ENCODE peak calls at places on chromosomes 5 and 9, in seven cellular contexts. One of them, this sample, is unnamed. For H3K4me1, the result is how much of the 10 kb centered on the place peaks cover.

GRCh38 chr5:56039985-56040384 is 45.2 kb upstream of the IL6ST start:
- DNase-seq in thyroid gland: no peak
- DNase-seq in IMR-90: peak
- DNase-seq in transverse colon: no peak
- DNase-seq in tibial nerve: no peak
- DNase-seq in adrenal gland: no peak
- DNase-seq in Peyer's patch: no peak
- DNase-seq in this sample: no peak

GRCh38 chr5:170886210-170886894 is 24.5 kb downstream of the RANBP17 start:
- DNase-seq in thyroid gland: no peak
- DNase-seq in IMR-90: no peak
- DNase-seq in transverse colon: no peak
- DNase-seq in tibial nerve: no peak
- DNase-seq in adrenal gland: no peak
- DNase-seq in Peyer's patch: no peak
- DNase-seq in this sample: no peak

GRCh38 chr5:159781626-159782157 is 134.6 kb upstream of the ADRA1B start:
- DNase-seq in thyroid gland: no peak
- DNase-seq in IMR-90: no peak
- DNase-seq in transverse colon: no peak
- DNase-seq in tibial nerve: no peak
- DNase-seq in adrenal gland: no peak
- DNase-seq in Peyer's patch: no peak
- DNase-seq in this sample: no peak

GRCh38 chr5:160938532-160938931 is 86.5 kb upstream of the ATP10B start:
- DNase-seq in thyroid gland: peak
- DNase-seq in IMR-90: no peak
- DNase-seq in transverse colon: peak
- DNase-seq in tibial nerve: no peak
- DNase-seq in adrenal gland: peak
- DNase-seq in Peyer's patch: no peak
- DNase-seq in this sample: no peak

GRCh38 chr9:89522261-89522978 is 24.5 kb upstream of the SEMA4D start:
- DNase-seq in thyroid gland: no peak
- DNase-seq in IMR-90: no peak
- DNase-seq in transverse colon: peak
- DNase-seq in tibial nerve: no peak
- DNase-seq in adrenal gland: peak
- DNase-seq in Peyer's patch: peak
- DNase-seq in this sample: no peak

GRCh38 chr5:147483961-147484707 is 25.7 kb downstream of the DPYSL3 start:
- DNase-seq in thyroid gland: peak
- DNase-seq in IMR-90: peak
- DNase-seq in transverse colon: peak
- DNase-seq in tibial nerve: peak
- DNase-seq in adrenal gland: peak
- DNase-seq in Peyer's patch: no peak
- DNase-seq in this sample: no peak

GRCh38 chr9:136045595-136046554 is 49.2 kb downstream of the NACC2 start:
- DNase-seq in thyroid gland: no peak
- DNase-seq in IMR-90: peak
- DNase-seq in transverse colon: no peak
- DNase-seq in tibial nerve: no peak
- DNase-seq in adrenal gland: no peak
- DNase-seq in Peyer's patch: no peak
- DNase-seq in this sample: no peak

GRCh38 chr5:172733179-172733973 is 37.6 kb downstream of the DUSP1 start:
- DNase-seq in thyroid gland: peak
- DNase-seq in IMR-90: peak
- DNase-seq in transverse colon: peak
- DNase-seq in tibial nerve: peak
- DNase-seq in adrenal gland: peak
- DNase-seq in Peyer's patch: no peak
- DNase-seq in this sample: peak

GRCh38 chr5:141343242-141343952 is at the start of gene PCDHGA3:
- DNase-seq in thyroid gland: no peak
- DNase-seq in IMR-90: peak
- DNase-seq in transverse colon: no peak
- DNase-seq in tibial nerve: no peak
- DNase-seq in adrenal gland: peak
- DNase-seq in Peyer's patch: no peak
- DNase-seq in this sample: no peak

GRCh38 chr9:93673844-93674334 is 97.5 kb downstream of the PHF2 start:
- DNase-seq in thyroid gland: peak
- DNase-seq in IMR-90: no peak
- DNase-seq in transverse colon: peak
- DNase-seq in tibial nerve: no peak
- DNase-seq in adrenal gland: no peak
- DNase-seq in Peyer's patch: no peak
- DNase-seq in this sample: no peak

GRCh38 chr5:157907479-157907878 is 48.5 kb upstream of the CLINT1 start:
- DNase-seq in thyroid gland: no peak
- DNase-seq in IMR-90: no peak
- DNase-seq in transverse colon: no peak
- DNase-seq in tibial nerve: no peak
- DNase-seq in adrenal gland: no peak
- DNase-seq in Peyer's patch: no peak
- DNase-seq in this sample: no peak

GRCh38 chr9:35871514-35871913 is 1.3 kb upstream of the OR13J1 start:
- DNase-seq in thyroid gland: no peak
- DNase-seq in IMR-90: no peak
- DNase-seq in transverse colon: no peak
- DNase-seq in tibial nerve: no peak
- DNase-seq in adrenal gland: no peak
- DNase-seq in Peyer's patch: no peak
- DNase-seq in this sample: peak

GRCh38 chr5:138809391-138809790 is 56.2 kb downstream of the CTNNA1 start:
- DNase-seq in thyroid gland: no peak
- DNase-seq in IMR-90: peak
- DNase-seq in transverse colon: no peak
- DNase-seq in tibial nerve: no peak
- DNase-seq in adrenal gland: no peak
- DNase-seq in Peyer's patch: no peak
- DNase-seq in this sample: no peak

GRCh38 chr9:21770877-21771560 is 31.4 kb upstream of the MTAP start:
- DNase-seq in thyroid gland: no peak
- DNase-seq in IMR-90: peak
- DNase-seq in transverse colon: no peak
- DNase-seq in tibial nerve: no peak
- DNase-seq in adrenal gland: no peak
- DNase-seq in Peyer's patch: no peak
- DNase-seq in this sample: no peak

GRCh38 chr5:172293054-172293744 is 9.6 kb upstream of the UBTD2 start:
- DNase-seq in thyroid gland: peak
- DNase-seq in IMR-90: peak
- DNase-seq in transverse colon: peak
- DNase-seq in tibial nerve: peak
- DNase-seq in adrenal gland: peak
- DNase-seq in Peyer's patch: peak
- DNase-seq in this sample: peak

GRCh38 chr5:36792560-36793180 is 83.9 kb upstream of the NIPBL start:
- DNase-seq in thyroid gland: no peak
- DNase-seq in IMR-90: no peak
- DNase-seq in transverse colon: no peak
- DNase-seq in tibial nerve: no peak
- DNase-seq in adrenal gland: no peak
- DNase-seq in Peyer's patch: no peak
- DNase-seq in this sample: no peak

GRCh38 chr9:135901036-135901758 is 6.1 kb downstream of the CAMSAP1 start:
- DNase-seq in thyroid gland: no peak
- DNase-seq in IMR-90: no peak
- DNase-seq in transverse colon: no peak
- DNase-seq in tibial nerve: no peak
- DNase-seq in adrenal gland: peak
- DNase-seq in Peyer's patch: no peak
- DNase-seq in this sample: no peak

GRCh38 chr9:78143281-78144007 is 92.4 kb upstream of the CEP78 start:
- DNase-seq in thyroid gland: no peak
- DNase-seq in IMR-90: no peak
- DNase-seq in transverse colon: no peak
- DNase-seq in tibial nerve: no peak
- DNase-seq in adrenal gland: no peak
- DNase-seq in Peyer's patch: no peak
- DNase-seq in this sample: no peak

GRCh38 chr9:12884736-12885395 is 110.0 kb downstream of the LURAP1L start:
- DNase-seq in thyroid gland: no peak
- DNase-seq in IMR-90: peak
- DNase-seq in transverse colon: no peak
- DNase-seq in tibial nerve: no peak
- DNase-seq in adrenal gland: peak
- DNase-seq in Peyer's patch: no peak
- DNase-seq in this sample: no peak

GRCh38 chr5:135199919-135200318 is 165.9 kb upstream of the PITX1 start:
- DNase-seq in thyroid gland: no peak
- DNase-seq in IMR-90: no peak
- DNase-seq in transverse colon: no peak
- DNase-seq in tibial nerve: no peak
- DNase-seq in adrenal gland: no peak
- DNase-seq in Peyer's patch: no peak
- DNase-seq in this sample: no peak

GRCh38 chr5:174352681-174353080 is 307.2 kb downstream of the NSG2 start:
- DNase-seq in thyroid gland: no peak
- DNase-seq in IMR-90: no peak
- DNase-seq in transverse colon: no peak
- DNase-seq in tibial nerve: no peak
- DNase-seq in adrenal gland: no peak
- DNase-seq in Peyer's patch: no peak
- DNase-seq in this sample: no peak

GRCh38 chr5:168128556-168128955 is 162.9 kb upstream of the WWC1 start:
- DNase-seq in thyroid gland: no peak
- DNase-seq in IMR-90: no peak
- DNase-seq in transverse colon: no peak
- DNase-seq in tibial nerve: no peak
- DNase-seq in adrenal gland: no peak
- DNase-seq in Peyer's patch: no peak
- DNase-seq in this sample: no peak

GRCh38 chr9:121288874-121289553 is 21.1 kb downstream of the GSN start:
- DNase-seq in thyroid gland: peak
- DNase-seq in IMR-90: peak
- DNase-seq in transverse colon: peak
- DNase-seq in tibial nerve: peak
- DNase-seq in adrenal gland: peak
- DNase-seq in Peyer's patch: no peak
- DNase-seq in this sample: peak
- H3K4me1 ChIP-seq in thyroid gland: half or more
- H3K4me1 ChIP-seq in IMR-90: under half
- H3K4me1 ChIP-seq in transverse colon: half or more
- H3K4me1 ChIP-seq in tibial nerve: under half
- H3K4me1 ChIP-seq in adrenal gland: half or more
- H3K4me1 ChIP-seq in Peyer's patch: under half
- H3K4me1 ChIP-seq in this sample: under half

GRCh38 chr9:37433754-37434435 is 11.4 kb downstream of the GRHPR start:
- DNase-seq in thyroid gland: no peak
- DNase-seq in IMR-90: peak
- DNase-seq in transverse colon: no peak
- DNase-seq in tibial nerve: no peak
- DNase-seq in adrenal gland: no peak
- DNase-seq in Peyer's patch: no peak
- DNase-seq in this sample: no peak

GRCh38 chr9:37432020-37432419 is 9.5 kb downstream of the GRHPR start:
- DNase-seq in thyroid gland: no peak
- DNase-seq in IMR-90: no peak
- DNase-seq in transverse colon: no peak
- DNase-seq in tibial nerve: no peak
- DNase-seq in adrenal gland: peak
- DNase-seq in Peyer's patch: no peak
- DNase-seq in this sample: no peak

GRCh38 chr9:37428345-37428744 is 5.8 kb downstream of the GRHPR start:
- DNase-seq in thyroid gland: no peak
- DNase-seq in IMR-90: no peak
- DNase-seq in transverse colon: no peak
- DNase-seq in tibial nerve: no peak
- DNase-seq in adrenal gland: no peak
- DNase-seq in Peyer's patch: no peak
- DNase-seq in this sample: no peak

GRCh38 chr9:37429441-37430285 is 7.2 kb downstream of the GRHPR start:
- DNase-seq in thyroid gland: no peak
- DNase-seq in IMR-90: no peak
- DNase-seq in transverse colon: no peak
- DNase-seq in tibial nerve: no peak
- DNase-seq in adrenal gland: no peak
- DNase-seq in Peyer's patch: no peak
- DNase-seq in this sample: no peak

GRCh38 chr9:37430841-37431597 is 8.5 kb downstream of the GRHPR start:
- DNase-seq in thyroid gland: no peak
- DNase-seq in IMR-90: no peak
- DNase-seq in transverse colon: no peak
- DNase-seq in tibial nerve: no peak
- DNase-seq in adrenal gland: peak
- DNase-seq in Peyer's patch: no peak
- DNase-seq in this sample: no peak
- TF ChIP-seq CTCF in thyroid gland: no peak
- TF ChIP-seq CTCF in IMR-90: no peak
- TF ChIP-seq CTCF in transverse colon: no peak
- TF ChIP-seq CTCF in tibial nerve: peak
- TF ChIP-seq CTCF in adrenal gland: no peak
- TF ChIP-seq CTCF in Peyer's patch: peak
- TF ChIP-seq CTCF in this sample: no peak

GRCh38 chr5:132886064-132886823 is 12.8 kb downstream of the LEAP2 start:
- DNase-seq in thyroid gland: no peak
- DNase-seq in IMR-90: no peak
- DNase-seq in transverse colon: no peak
- DNase-seq in tibial nerve: no peak
- DNase-seq in adrenal gland: no peak
- DNase-seq in Peyer's patch: no peak
- DNase-seq in this sample: no peak
- TF ChIP-seq POLR2A in thyroid gland: no peak
- TF ChIP-seq POLR2A in IMR-90: no peak
- TF ChIP-seq POLR2A in transverse colon: no peak
- TF ChIP-seq POLR2A in tibial nerve: no peak
- TF ChIP-seq POLR2A in adrenal gland: no peak
- TF ChIP-seq POLR2A in Peyer's patch: no peak
- TF ChIP-seq POLR2A in this sample: no peak

GRCh38 chr5:154276932-154277331 is 86.4 kb downstream of the GALNT10 start:
- DNase-seq in thyroid gland: no peak
- DNase-seq in IMR-90: peak
- DNase-seq in transverse colon: peak
- DNase-seq in tibial nerve: peak
- DNase-seq in adrenal gland: peak
- DNase-seq in Peyer's patch: no peak
- DNase-seq in this sample: no peak

GRCh38 chr5:154276236-154276792 is 85.8 kb downstream of the GALNT10 start:
- DNase-seq in thyroid gland: no peak
- DNase-seq in IMR-90: no peak
- DNase-seq in transverse colon: no peak
- DNase-seq in tibial nerve: no peak
- DNase-seq in adrenal gland: no peak
- DNase-seq in Peyer's patch: no peak
- DNase-seq in this sample: no peak

GRCh38 chr5:154277499-154277898 is 87.0 kb downstream of the GALNT10 start:
- DNase-seq in thyroid gland: no peak
- DNase-seq in IMR-90: no peak
- DNase-seq in transverse colon: no peak
- DNase-seq in tibial nerve: no peak
- DNase-seq in adrenal gland: no peak
- DNase-seq in Peyer's patch: no peak
- DNase-seq in this sample: no peak

GRCh38 chr5:154278172-154278571 is 87.6 kb downstream of the GALNT10 start:
- DNase-seq in thyroid gland: no peak
- DNase-seq in IMR-90: peak
- DNase-seq in transverse colon: no peak
- DNase-seq in tibial nerve: no peak
- DNase-seq in adrenal gland: no peak
- DNase-seq in Peyer's patch: no peak
- DNase-seq in this sample: no peak

GRCh38 chr5:154278908-154279307 is 88.4 kb downstream of the GALNT10 start:
- DNase-seq in thyroid gland: no peak
- DNase-seq in IMR-90: peak
- DNase-seq in transverse colon: no peak
- DNase-seq in tibial nerve: no peak
- DNase-seq in adrenal gland: no peak
- DNase-seq in Peyer's patch: no peak
- DNase-seq in this sample: no peak
- H3K4me1 ChIP-seq in thyroid gland: under half
- H3K4me1 ChIP-seq in IMR-90: under half
- H3K4me1 ChIP-seq in transverse colon: under half
- H3K4me1 ChIP-seq in tibial nerve: under half
- H3K4me1 ChIP-seq in adrenal gland: under half
- H3K4me1 ChIP-seq in Peyer's patch: under half
- H3K4me1 ChIP-seq in this sample: under half